ENCODE peak calls at places on chromosomes 11 and 22, in ten cellular contexts. M is left lung; H is Right ventricle myocardium inferior; L is stimulated activated naive CD8-positive, alpha-beta T cell treated with anti-CD3 and anti-CD28 coated beads, Interleukin-15, amount 100 ng/mL, for 72 hours; F is activated naive CD8-positive, alpha-beta T cell treated with anti-CD3 and anti-CD28 coated beads, Interleukin-2, amount 10 ng/mL, durations not matched to agents 7 days and 5 days; K is effector memory CD8-positive, alpha-beta T cell; A is upper lobe of right lung; V is activated CD8-positive, alpha-beta T cell treated with anti-CD3 and anti-CD28 coated beads for 36 hours; I is body of pancreas; D is SK-N-SH treated with all-trans-retinoic acid at 6 μM for 48 hours. C is an unnamed sample.

GRCh38 chr22:46061431-46062231 is 84.7 kb upstream of the WNT7B start:
- ATAC-seq in M (no peak), H (no peak), L (peak), F (no peak), K (no peak), A (peak), V (no peak), I (no peak), D (no peak), C (no peak)

GRCh38 chr11:115941481-115941993 is 437.3 kb upstream of the CADM1 start:
- ATAC-seq in M (peak), H (peak), L (peak), F (no peak), K (no peak), A (peak), V (no peak), I (peak), D (no peak), C (no peak)

GRCh38 chr11:32838505-32839274 is 9.0 kb downstream of the PRRG4 start:
- ATAC-seq in M (peak), H (no peak), L (peak), F (no peak), K (no peak), A (no peak), V (peak), I (no peak), D (no peak), C (no peak)

GRCh38 chr11:26134481-26135355 is 197.2 kb upstream of the ANO3 start:
- ATAC-seq in M (no peak), H (no peak), L (no peak), F (no peak), K (no peak), A (no peak), V (no peak), I (no peak), D (peak), C (no peak)

GRCh38 chr22:36399473-36399780 is 11.7 kb upstream of the MYH9 start:
- ATAC-seq in M (peak), H (no peak), L (no peak), F (no peak), K (no peak), A (peak), V (no peak), I (no peak), D (no peak), C (no peak)

GRCh38 chr22:23105304-23105703 is 35.0 kb downstream of the GNAZ start:
- ATAC-seq in M (no peak), H (no peak), L (no peak), F (no peak), K (no peak), A (no peak), V (no peak), I (no peak), D (no peak), C (no peak)

GRCh38 chr22:39748877-39749276 is 144.7 kb downstream of the ENTHD1 start:
- ATAC-seq in M (no peak), H (no peak), L (no peak), F (no peak), K (no peak), A (no peak), V (no peak), I (no peak), D (no peak), C (peak)

GRCh38 chr22:17797721-17798559 is 23.7 kb upstream of the BID start:
- ATAC-seq in M (no peak), H (no peak), L (peak), F (peak), K (peak), A (peak), V (peak), I (no peak), D (no peak), C (peak)

GRCh38 chr22:45231293-45231692 is 9.4 kb downstream of the KIAA0930 start:
- ATAC-seq in M (no peak), H (no peak), L (no peak), F (no peak), K (no peak), A (no peak), V (no peak), I (no peak), D (no peak), C (no peak)

GRCh38 chr11:34621876-34622275 is 983 bp downstream of the EHF start:
- ATAC-seq in M (peak), H (no peak), L (no peak), F (no peak), K (no peak), A (no peak), V (no peak), I (no peak), D (no peak), C (no peak)

GRCh38 chr11:66976048-66976467 is 954 bp downstream of the C11orf86 start:
- ATAC-seq in M (peak), H (no peak), L (peak), F (no peak), K (no peak), A (peak), V (peak), I (no peak), D (peak), C (no peak)

GRCh38 chr22:46792841-46793261 is 30.4 kb downstream of the TBC1D22A start:
- ATAC-seq in M (no peak), H (no peak), L (no peak), F (no peak), K (no peak), A (no peak), V (no peak), I (no peak), D (no peak), C (no peak)

GRCh38 chr11:107609384-107610218 is 18.7 kb downstream of the ELMOD1 start:
- ATAC-seq in M (no peak), H (no peak), L (no peak), F (no peak), K (no peak), A (no peak), V (no peak), I (no peak), D (no peak), C (no peak)

GRCh38 chr11:75667268-75667830 is 1.5 kb downstream of the MAP6 start:
- ATAC-seq in M (peak), H (peak), L (peak), F (peak), K (peak), A (peak), V (peak), I (peak), D (peak), C (peak)

GRCh38 chr22:39966522-39966921 is 6.3 kb downstream of the TMA7B start:
- ATAC-seq in M (no peak), H (no peak), L (no peak), F (no peak), K (no peak), A (no peak), V (no peak), I (no peak), D (no peak), C (no peak)

GRCh38 chr22:35008213-35008612 is 57.7 kb upstream of the ISX start:
- ATAC-seq in M (no peak), H (no peak), L (no peak), F (no peak), K (no peak), A (no peak), V (no peak), I (no peak), D (no peak), C (no peak)

GRCh38 chr22:37025500-37026070 is 6.0 kb downstream of the MPST start:
- ATAC-seq in M (peak), H (no peak), L (no peak), F (no peak), K (no peak), A (peak), V (no peak), I (no peak), D (no peak), C (no peak)

GRCh38 chr22:31210830-31211503 is 1.1 kb upstream of the LIMK2 start:
- ATAC-seq in M (no peak), H (no peak), L (no peak), F (no peak), K (no peak), A (peak), V (no peak), I (no peak), D (no peak), C (no peak)